ENCODE peak calls at places on chromosomes 11 and 22, in five cellular contexts. B is mucosa of descending colon; H is HuH-7.5; I is CD4-positive, CD25-positive, alpha-beta regulatory T cell; M is stimulated activated CD8-positive, alpha-beta memory T cell treated with anti-CD3 and anti-CD28 coated beads, Interleukin-7, amount 100 ng/mL, for 1 hour. C is an unnamed sample.

GRCh38 chr11:75352417-75353206 is 1.2 kb upstream of the ARRB1 start:
- DNase-seq in B (no peak), H (no peak), I (no peak), M (no peak), C (no peak)

GRCh38 chr22:16937811-16938210 is 70.2 kb downstream of the GAB4 start:
- DNase-seq in B (no peak), H (no peak), I (no peak), M (no peak), C (no peak)

GRCh38 chr11:125514336-125515101 is 18.5 kb upstream of the FEZ1 start:
- DNase-seq in B (peak), H (no peak), I (peak), M (no peak), C (no peak)

GRCh38 chr11:126072141-126072741 is 9.6 kb upstream of the CDON start:
- DNase-seq in B (no peak), H (no peak), I (no peak), M (no peak), C (no peak)

GRCh38 chr11:110856993-110857812 is 145.0 kb upstream of the ARHGAP20 start:
- DNase-seq in B (no peak), H (no peak), I (no peak), M (no peak), C (no peak)

GRCh38 chr11:1570896-1571759 is 943 bp downstream of the DUSP8 start:
- DNase-seq in B (peak), H (no peak), I (no peak), M (no peak), C (no peak)

GRCh38 chr22:22772396-22772795 is 115.2 kb upstream of the IGLL5 start:
- DNase-seq in B (no peak), H (no peak), I (no peak), M (no peak), C (no peak)

GRCh38 chr22:28029201-28029948 is 110.3 kb upstream of the PITPNB start:
- DNase-seq in B (no peak), H (no peak), I (no peak), M (no peak), C (no peak)

GRCh38 chr11:112163875-112164521 is at the start of gene IL18:
- DNase-seq in B (peak), H (no peak), I (no peak), M (no peak), C (no peak)

GRCh38 chr22:43826142-43827093 is 14.3 kb upstream of the EFCAB6 start:
- DNase-seq in B (no peak), H (no peak), I (no peak), M (no peak), C (no peak)

GRCh38 chr11:61587541-61587941 is 6.7 kb upstream of the SYT7 start:
- DNase-seq in B (peak), H (no peak), I (no peak), M (peak), C (no peak)

GRCh38 chr11:36177837-36178236 is 111.4 kb downstream of the COMMD9 start:
- DNase-seq in B (no peak), H (no peak), I (no peak), M (no peak), C (no peak)

GRCh38 chr22:46640293-46640692 is 20.1 kb downstream of the GRAMD4 start:
- DNase-seq in B (no peak), H (no peak), I (no peak), M (no peak), C (no peak)

GRCh38 chr22:22164541-22165272 is 79.9 kb upstream of the VPREB1 start:
- DNase-seq in B (no peak), H (no peak), I (no peak), M (no peak), C (no peak)

GRCh38 chr11:69923641-69924307 is 104.6 kb upstream of the FGF3 start:
- DNase-seq in B (no peak), H (no peak), I (no peak), M (no peak), C (no peak)

GRCh38 chr11:122559734-122560382 is 95.7 kb upstream of the UBASH3B start:
- DNase-seq in B (no peak), H (no peak), I (no peak), M (no peak), C (no peak)

GRCh38 chr11:120632579-120632978 is 121.0 kb downstream of the GRIK4 start:
- DNase-seq in B (no peak), H (no peak), I (no peak), M (no peak), C (no peak)

GRCh38 chr11:72222106-72222891 is 2.3 kb upstream of the INPPL1 start:
- DNase-seq in B (no peak), H (no peak), I (no peak), M (no peak), C (no peak)

GRCh38 chr11:116928102-116928777 is 90.8 kb upstream of the APOA1 start:
- DNase-seq in B (no peak), H (no peak), I (peak), M (no peak), C (no peak)

GRCh38 chr11:18203723-18204122 is 31.1 kb downstream of the MRGPRX4 start:
- DNase-seq in B (no peak), H (peak), I (peak), M (no peak), C (no peak)

C was measured in occipital lobe.